ENCODE peak calls at places on chromosomes 7 and 10, in ten cellular contexts. X is HCT116, J is PC-3, M is hepatocyte, H is GM23338, I is GM23248, W is OCI-LY7, R is PC-9, A is Karpas-422, O is SK-N-SH. T is an unnamed sample. For H3K4me1 and H3K9me2, the result is how much of the 10 kb centered on the place peaks cover.

GRCh38 chr10:112213836-112214235 is 30.3 kb upstream of the GPAM start:
- DNase-seq in X (no peak), J (no peak), M (no peak), H (no peak), I (peak), W (no peak), R (no peak), A (no peak), O (no peak), T (no peak)

GRCh38 chr10:51700228-51700835 is 937 bp upstream of the CSTF2T start:
- DNase-seq in X (no peak), J (peak), M (peak), H (peak), I (peak), W (peak), R (no peak), A (no peak), O (no peak), T (peak)

GRCh38 chr10:787933-788651 is 98.6 kb upstream of the DIP2C start:
- DNase-seq in X (no peak), J (no peak), M (no peak), H (no peak), I (no peak), W (no peak), R (no peak), A (no peak), O (peak), T (no peak)

GRCh38 chr7:38881947-38882684 is 26.9 kb downstream of the VPS41 start:
- DNase-seq in X (no peak), J (no peak), M (no peak), H (no peak), I (no peak), W (no peak), R (no peak), A (no peak), O (no peak), T (no peak)

GRCh38 chr7:36806897-36807296 is 82.6 kb upstream of the AOAH start:
- DNase-seq in X (no peak), J (no peak), M (no peak), H (no peak), I (no peak), W (no peak), R (no peak), A (no peak), O (no peak), T (no peak)

GRCh38 chr10:62961951-62962523 is 145.9 kb upstream of the EGR2 start:
- DNase-seq in X (no peak), J (peak), M (no peak), H (no peak), I (peak), W (peak), R (no peak), A (peak), O (no peak), T (no peak)

GRCh38 chr7:73850781-73851207 is 8.5 kb upstream of the METTL27 start:
- DNase-seq in X (peak), J (peak), M (peak), H (no peak), I (peak), W (no peak), R (peak), A (no peak), O (no peak), T (no peak)

GRCh38 chr7:46259947-46260346 is 338.9 kb upstream of the IGFBP3 start:
- DNase-seq in X (no peak), J (peak), M (no peak), H (no peak), I (no peak), W (no peak), R (no peak), A (no peak), O (no peak), T (no peak)

GRCh38 chr7:147567043-147567442 is 1023.5 kb upstream of the C7orf33 start:
- DNase-seq in X (no peak), J (no peak), M (no peak), H (no peak), I (peak), W (no peak), R (no peak), A (no peak), O (no peak), T (no peak)

GRCh38 chr10:121949052-121949451 is 21.2 kb upstream of the ATE1 start:
- DNase-seq in X (no peak), J (no peak), M (no peak), H (no peak), I (no peak), W (no peak), R (no peak), A (no peak), O (no peak), T (no peak)

GRCh38 chr10:123149568-123150228 is 1.8 kb downstream of the HMX2 start:
- DNase-seq in X (no peak), J (no peak), M (peak), H (peak), I (peak), W (no peak), R (no peak), A (no peak), O (peak), T (no peak)

GRCh38 chr7:25906003-25906402 is 246.0 kb upstream of the NFE2L3 start:
- DNase-seq in X (no peak), J (no peak), M (no peak), H (no peak), I (no peak), W (no peak), R (no peak), A (no peak), O (no peak), T (peak)

GRCh38 chr10:86961481-86962091 is 3.2 kb downstream of the SNCG start:
- DNase-seq in X (no peak), J (peak), M (peak), H (no peak), I (peak), W (no peak), R (peak), A (no peak), O (no peak), T (no peak)

GRCh38 chr7:10740805-10741204 is 232.9 kb upstream of the PHF14 start:
- DNase-seq in X (no peak), J (no peak), M (no peak), H (no peak), I (no peak), W (no peak), R (no peak), A (no peak), O (no peak), T (no peak)

GRCh38 chr10:101850747-101851146 is 7.1 kb upstream of the KCNIP2 start:
- DNase-seq in X (no peak), J (no peak), M (no peak), H (no peak), I (no peak), W (no peak), R (no peak), A (no peak), O (no peak), T (no peak)

GRCh38 chr7:97016392-97017196 is 8.0 kb downstream of the DLX5 start:
- DNase-seq in X (no peak), J (peak), M (peak), H (peak), I (no peak), W (no peak), R (no peak), A (no peak), O (peak), T (no peak)

GRCh38 chr10:71805776-71806705 is 32.7 kb upstream of the VSIR start:
- DNase-seq in X (peak), J (no peak), M (peak), H (peak), I (no peak), W (no peak), R (no peak), A (no peak), O (peak), T (no peak)

GRCh38 chr7:153891990-153892389 is 160.2 kb upstream of the DPP6 start:
- DNase-seq in X (no peak), J (no peak), M (no peak), H (no peak), I (no peak), W (no peak), R (no peak), A (no peak), O (no peak), T (no peak)

GRCh38 chr7:55018361-55019328 is at the start of gene EGFR:
- DNase-seq in X (peak), J (peak), M (peak), H (peak), I (peak), W (no peak), R (peak), A (no peak), O (peak), T (peak)

GRCh38 chr10:3424102-3424803 is 251.7 kb upstream of the PITRM1 start:
- DNase-seq in X (peak), J (peak), M (no peak), H (no peak), I (no peak), W (no peak), R (no peak), A (no peak), O (peak), T (no peak)

GRCh38 chr7:16509829-16510228 is 16.8 kb upstream of the LRRC72 start:
- DNase-seq in X (no peak), J (no peak), M (no peak), H (no peak), I (no peak), W (no peak), R (no peak), A (no peak), O (no peak), T (no peak)

GRCh38 chr10:99926925-99927718 is 82.6 kb downstream of the DNMBP start:
- DNase-seq in X (no peak), J (peak), M (peak), H (no peak), I (peak), W (no peak), R (peak), A (no peak), O (no peak), T (no peak)

GRCh38 chr10:102113956-102114857 is 6.0 kb downstream of the LDB1 start:
- DNase-seq in X (no peak), J (no peak), M (peak), H (peak), I (peak), W (no peak), R (no peak), A (peak), O (peak), T (no peak)

GRCh38 chr10:113047605-113047962 is 97.5 kb downstream of the TCF7L2 start:
- DNase-seq in X (no peak), J (no peak), M (no peak), H (no peak), I (no peak), W (no peak), R (no peak), A (no peak), O (no peak), T (no peak)

GRCh38 chr7:112529486-112529885 is 48.7 kb downstream of the LSMEM1 start:
- DNase-seq in X (no peak), J (no peak), M (no peak), H (no peak), I (peak), W (no peak), R (no peak), A (no peak), O (no peak), T (no peak)
- H3K4me1 ChIP-seq in X (under half), J (under half), M (under half), H (under half), I (under half), W (under half), R (under half), A (under half), O (under half), T (under half)

GRCh38 chr10:119524720-119525070 is 17.8 kb downstream of the RGS10 start:
- DNase-seq in X (no peak), J (no peak), M (no peak), H (no peak), I (no peak), W (no peak), R (no peak), A (no peak), O (no peak), T (no peak)
- H3K9me2 ChIP-seq in X (under half), J (under half), M (under half), H (under half), I (under half), W (under half), R (under half), A (under half), O (under half), T (under half)

GRCh38 chr7:75056476-75056875 is 17.1 kb downstream of the RCC1L start:
- DNase-seq in X (no peak), J (no peak), M (no peak), H (no peak), I (peak), W (no peak), R (no peak), A (no peak), O (no peak), T (no peak)
- H3K27ac ChIP-seq in X (no peak), J (no peak), M (no peak), H (no peak), I (peak), W (no peak), R (no peak), A (no peak), O (peak), T (no peak)

GRCh38 chr7:128831178-128831993 is 1.2 kb downstream of the FLNC start:
- DNase-seq in X (no peak), J (peak), M (peak), H (peak), I (peak), W (peak), R (no peak), A (no peak), O (peak), T (no peak)

GRCh38 chr7:128833148-128833938 is 3.1 kb downstream of the FLNC start:
- DNase-seq in X (no peak), J (peak), M (peak), H (peak), I (peak), W (no peak), R (no peak), A (no peak), O (peak), T (no peak)

GRCh38 chr7:128833939-128834310 is 3.7 kb downstream of the FLNC start:
- DNase-seq in X (no peak), J (peak), M (peak), H (no peak), I (peak), W (no peak), R (no peak), A (no peak), O (no peak), T (no peak)

GRCh38 chr7:128831994-128832879 is 2.0 kb downstream of the FLNC start:
- DNase-seq in X (no peak), J (peak), M (peak), H (peak), I (peak), W (peak), R (no peak), A (no peak), O (peak), T (no peak)

DNA sequence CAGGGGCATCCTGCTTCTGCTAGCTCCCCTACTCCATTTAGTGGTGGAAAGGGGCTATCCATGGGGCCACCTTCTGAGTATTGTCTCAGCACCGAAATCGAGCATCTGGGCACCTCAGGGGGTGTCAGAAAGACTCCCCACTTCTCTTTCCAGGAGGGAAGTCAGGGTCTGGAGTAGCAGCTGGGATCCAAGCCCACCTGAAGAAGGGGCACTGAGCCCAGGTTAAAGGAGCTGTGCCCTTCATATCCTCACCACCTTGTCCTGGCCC is 2.6 kb downstream of the FLNC start:
- DNase-seq in X (no peak), J (no peak), M (no peak), H (no peak), I (no peak), W (no peak), R (no peak), A (no peak), O (no peak), T (no peak)
- H3K4me1 ChIP-seq in X (half or more), J (under half), M (half or more), H (under half), I (under half), W (under half), R (under half), A (under half), O (under half), T (under half)

GRCh38 chr10:109114578-109114977 is 808.7 kb downstream of the XPNPEP1 start:
- DNase-seq in X (no peak), J (no peak), M (no peak), H (no peak), I (peak), W (no peak), R (no peak), A (no peak), O (no peak), T (no peak)
- H3K9me2 ChIP-seq in X (under half), J (under half), M (under half), H (under half), I (under half), W (under half), R (under half), A (under half), O (under half), T (under half)

GRCh38 chr7:132815696-132816334 is 239.5 kb upstream of the PLXNA4 start:
- DNase-seq in X (no peak), J (peak), M (no peak), H (peak), I (no peak), W (no peak), R (no peak), A (no peak), O (no peak), T (no peak)
- H3K27ac ChIP-seq in X (no peak), J (no peak), M (no peak), H (no peak), I (no peak), W (no peak), R (no peak), A (no peak), O (no peak), T (no peak)

T was measured in MM.1S.